ENCODE peak calls at places on chromosomes 11 and 22, in seven cellular contexts. B is mesendoderm, K is uterus, Y is Peyer's patch, S is lower lobe of right lung, I is left lung, X is tibial artery. P is an unnamed sample.

GRCh38 chr11:93845181-93846092 is 5.0 kb downstream of the VSTM5 start:
- DNase-seq in B (no peak), K (no peak), Y (no peak), S (no peak), I (no peak), X (no peak), P (no peak)

GRCh38 chr11:46099973-46100335 is 21.3 kb downstream of the PHF21A start:
- DNase-seq in B (no peak), K (no peak), Y (no peak), S (no peak), I (no peak), X (no peak), P (no peak)

GRCh38 chr11:47257518-47258316 is at the start of gene NR1H3:
- DNase-seq in B (peak; percentile 91), K (peak; percentile 87), Y (peak; percentile 85), S (peak; percentile 87), I (peak; percentile 91), X (peak; percentile 89), P (peak; percentile 97)

GRCh38 chr11:124844664-124845079 is 20.6 kb upstream of the ROBO3 start:
- DNase-seq in B (peak; percentile 25), K (no peak), Y (no peak), S (no peak), I (no peak), X (no peak), P (peak; percentile 34)

GRCh38 chr11:46414466-46414796 is 22.9 kb upstream of the CHRM4 start:
- DNase-seq in B (no peak), K (no peak), Y (peak; percentile 59), S (no peak), I (no peak), X (no peak), P (no peak)

GRCh38 chr22:46021577-46021976 is 44.6 kb upstream of the WNT7B start:
- DNase-seq in B (no peak), K (peak; percentile 9), Y (peak; percentile 23), S (peak; percentile 13), I (no peak), X (no peak), P (no peak)

GRCh38 chr11:58609723-58610122 is 12.7 kb upstream of the CNTF start:
- DNase-seq in B (no peak), K (no peak), Y (no peak), S (no peak), I (no peak), X (no peak), P (no peak)

GRCh38 chr11:85682330-85683305 is 3.4 kb downstream of the CCDC89 start:
- DNase-seq in B (no peak), K (peak; percentile 73), Y (peak; percentile 60), S (peak; percentile 80), I (peak; percentile 88), X (peak; percentile 79), P (no peak)

GRCh38 chr11:104343578-104343977 is 179.6 kb upstream of the PDGFD start:
- DNase-seq in B (peak; percentile 25), K (no peak), Y (no peak), S (no peak), I (no peak), X (no peak), P (no peak)

GRCh38 chr11:111571829-111572501 is 30.3 kb upstream of the SIK2 start:
- DNase-seq in B (no peak), K (no peak), Y (no peak), S (no peak), I (no peak), X (no peak), P (no peak)

GRCh38 chr11:58742981-58743880 is 11.5 kb upstream of the GLYAT start:
- DNase-seq in B (peak; percentile 14), K (no peak), Y (no peak), S (no peak), I (no peak), X (no peak), P (no peak)

GRCh38 chr11:72642815-72643511 is 31.3 kb downstream of the PDE2A start:
- DNase-seq in B (peak; percentile 73), K (peak; percentile 38), Y (peak; percentile 79), S (peak; percentile 72), I (peak; percentile 92), X (peak; percentile 79), P (peak; percentile 97)

GRCh38 chr22:45934659-45935341 is 42.2 kb downstream of the WNT7B start:
- DNase-seq in B (no peak), K (no peak), Y (no peak), S (no peak), I (no peak), X (no peak), P (no peak)

GRCh38 chr11:61791737-61792309 is 576 bp downstream of the TMEM258 start:
- DNase-seq in B (peak; percentile 79), K (peak; percentile 80), Y (no peak), S (peak; percentile 68), I (no peak), X (peak; percentile 77), P (peak; percentile 77)

GRCh38 chr11:115111066-115111465 is 393.1 kb downstream of the CADM1 start:
- DNase-seq in B (no peak), K (no peak), Y (no peak), S (no peak), I (no peak), X (no peak), P (no peak)

GRCh38 chr11:115117931-115118479 is 386.2 kb downstream of the CADM1 start:
- DNase-seq in B (no peak), K (no peak), Y (no peak), S (no peak), I (no peak), X (no peak), P (peak; percentile 36)

GRCh38 chr11:115112779-115113178 is 391.4 kb downstream of the CADM1 start:
- DNase-seq in B (no peak), K (no peak), Y (no peak), S (no peak), I (no peak), X (no peak), P (no peak)
- H3K4me3 ChIP-seq in B (no peak overlapping the region), K (no peak overlapping the region), Y (no peak overlapping the region), S (no peak overlapping the region), I (no peak overlapping the region), X (no peak overlapping the region), P (no peak overlapping the region)

GRCh38 chr11:10489444-10489785 is 34.4 kb downstream of the AMPD3 start:
- DNase-seq in B (no peak), K (peak; percentile 9), Y (peak; percentile 86), S (no peak), I (no peak), X (no peak), P (no peak)
- H3K36me3 ChIP-seq in B (no peaks in the 10 kb centered on the region), K (no peaks in the 10 kb centered on the region), Y (no peaks in the 10 kb centered on the region), S (peaks cover 39% of the 10 kb centered on the region), I (no peaks in the 10 kb centered on the region), X (no peaks in the 10 kb centered on the region), P (no peaks in the 10 kb centered on the region)

DNA sequence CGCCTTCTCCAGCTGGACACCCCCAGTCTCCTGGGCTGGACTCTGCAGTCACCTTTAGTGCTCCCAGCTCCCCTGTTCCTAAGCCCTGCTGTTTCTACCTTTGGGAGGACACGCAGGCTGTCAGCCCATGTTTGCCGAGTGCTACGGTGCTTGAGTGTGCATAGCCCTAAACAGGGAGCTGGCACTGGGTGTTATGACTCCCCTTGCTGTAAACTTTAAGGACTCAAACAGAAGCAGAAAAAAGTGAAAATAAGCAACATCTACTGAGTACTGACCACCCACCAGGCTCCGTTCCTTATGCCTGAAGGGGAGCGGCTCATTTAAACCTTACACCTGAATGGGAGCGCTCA is 7.3 kb upstream of the APOBEC3B start:
- DNase-seq in B (no peak), K (no peak), Y (no peak), S (no peak), I (no peak), X (no peak), P (no peak)
- H3K4me3 ChIP-seq in B (no peak overlapping the region), K (no peak overlapping the region), Y (no peak overlapping the region), S (no peak overlapping the region), I (no peak overlapping the region), X (no peak overlapping the region), P (no peak overlapping the region)

GRCh38 chr11:30433831-30434230 is 110.9 kb downstream of the ARL14EP start:
- DNase-seq in B (no peak), K (no peak), Y (no peak), S (no peak), I (no peak), X (no peak), P (no peak)
- H3K36me3 ChIP-seq in B (no peaks in the 10 kb centered on the region), K (no peaks in the 10 kb centered on the region), Y (no peaks in the 10 kb centered on the region), S (no peaks in the 10 kb centered on the region), I (no peaks in the 10 kb centered on the region), X (no peaks in the 10 kb centered on the region), P (no peaks in the 10 kb centered on the region)

DNA sequence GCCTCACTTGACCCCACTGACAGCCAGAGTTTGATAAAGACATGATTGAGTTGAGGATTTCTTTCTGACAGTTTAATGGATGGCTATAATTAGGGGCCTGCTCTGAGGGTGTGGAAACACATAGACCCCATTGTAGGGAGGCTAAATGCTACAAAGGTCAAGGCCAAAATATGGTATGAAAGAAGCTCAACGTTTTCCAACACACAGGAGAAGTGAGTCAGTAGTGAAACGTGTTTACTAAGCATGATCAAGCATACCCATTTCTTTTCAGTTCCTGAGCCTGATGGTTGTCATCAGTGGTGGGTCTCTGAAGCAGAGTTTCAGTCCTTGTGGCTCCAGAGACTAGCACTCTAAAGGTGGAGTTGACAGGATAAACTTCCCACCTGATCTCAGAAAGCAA is 69.7 kb downstream of the SNX19 start:
- DNase-seq in B (no peak), K (no peak), Y (no peak), S (no peak), I (no peak), X (no peak), P (no peak)
- H3K4me3 ChIP-seq in B (no peak overlapping the region), K (no peak overlapping the region), Y (no peak overlapping the region), S (no peak overlapping the region), I (no peak overlapping the region), X (no peak overlapping the region), P (no peak overlapping the region)

P was measured in H7.